ENCODE peak calls at places on chromosomes 3 and 15, in eight cellular contexts. S is esophagus muscularis mucosa, V is sigmoid colon, B is suprapubic skin, Q is stomach, F is transverse colon, W is upper lobe of left lung, Y is spleen. E is an unnamed sample.

GRCh38 chr15:87669846-87670245 is 586.7 kb downstream of the NTRK3 start:
- DNase-seq in S (no peak), V (no peak), B (no peak), Q (no peak), F (no peak), W (no peak), Y (no peak), E (no peak)

GRCh38 chr3:143207338-143207961 is 87.9 kb downstream of the CHST2 start:
- DNase-seq in S (peak), V (no peak), B (no peak), Q (no peak), F (no peak), W (no peak), Y (no peak), E (no peak)

GRCh38 chr3:172313671-172314070 is 134.6 kb downstream of the GHSR start:
- DNase-seq in S (no peak), V (no peak), B (no peak), Q (no peak), F (no peak), W (no peak), Y (no peak), E (no peak)

GRCh38 chr3:148205945-148206845 is 491.5 kb upstream of the AGTR1 start:
- DNase-seq in S (no peak), V (no peak), B (no peak), Q (no peak), F (no peak), W (no peak), Y (no peak), E (no peak)

GRCh38 chr15:78065284-78065872 is 12.1 kb downstream of the TBC1D2B start:
- DNase-seq in S (peak), V (peak), B (peak), Q (peak), F (peak), W (peak), Y (no peak), E (no peak)

GRCh38 chr15:83287541-83288027 is 3.1 kb upstream of the BNC1 start:
- DNase-seq in S (peak), V (no peak), B (no peak), Q (no peak), F (no peak), W (no peak), Y (no peak), E (no peak)

GRCh38 chr3:152175576-152175883 is 93.2 kb upstream of the MBNL1 start:
- DNase-seq in S (no peak), V (no peak), B (no peak), Q (no peak), F (no peak), W (no peak), Y (no peak), E (no peak)

GRCh38 chr15:55221090-55222011 is 24.6 kb upstream of the RSL24D1 start:
- DNase-seq in S (no peak), V (no peak), B (no peak), Q (no peak), F (no peak), W (peak), Y (no peak), E (no peak)

GRCh38 chr3:101842245-101842934 is 6.9 kb upstream of the NFKBIZ start:
- DNase-seq in S (no peak), V (no peak), B (no peak), Q (no peak), F (no peak), W (no peak), Y (no peak), E (no peak)

GRCh38 chr3:171936231-171936841 is 93.2 kb downstream of the TMEM212 start:
- DNase-seq in S (no peak), V (no peak), B (no peak), Q (no peak), F (no peak), W (peak), Y (no peak), E (no peak)

GRCh38 chr3:150150633-150151032 is 179.9 kb upstream of the PFN2 start:
- DNase-seq in S (peak), V (no peak), B (no peak), Q (no peak), F (no peak), W (no peak), Y (no peak), E (no peak)

GRCh38 chr3:41304603-41305002 is 105.3 kb downstream of the CTNNB1 start:
- DNase-seq in S (no peak), V (no peak), B (no peak), Q (no peak), F (no peak), W (no peak), Y (no peak), E (no peak)

GRCh38 chr3:135310317-135310716 is 515.3 kb downstream of the EPHB1 start:
- DNase-seq in S (no peak), V (no peak), B (no peak), Q (no peak), F (no peak), W (no peak), Y (no peak), E (no peak)

GRCh38 chr3:191499307-191500125 is 38.6 kb downstream of the PYDC2 start:
- DNase-seq in S (no peak), V (peak), B (no peak), Q (peak), F (peak), W (no peak), Y (no peak), E (peak)

GRCh38 chr3:56123487-56123886 is 344.8 kb downstream of the ERC2 start:
- DNase-seq in S (no peak), V (no peak), B (no peak), Q (no peak), F (no peak), W (no peak), Y (no peak), E (no peak)

GRCh38 chr3:45092132-45093031 is 53.8 kb downstream of the CDCP1 start:
- DNase-seq in S (no peak), V (no peak), B (no peak), Q (no peak), F (peak), W (no peak), Y (no peak), E (no peak)

GRCh38 chr3:59438492-59438891 is 388.7 kb upstream of the CFAP20DC start:
- DNase-seq in S (no peak), V (no peak), B (no peak), Q (no peak), F (no peak), W (no peak), Y (no peak), E (no peak)

GRCh38 chr3:186931487-186932280 is 1.4 kb downstream of the ST6GAL1 start:
- DNase-seq in S (no peak), V (no peak), B (no peak), Q (peak), F (peak), W (peak), Y (peak), E (no peak)

GRCh38 chr3:154294016-154294415 is 30.3 kb downstream of the DHX36 start:
- DNase-seq in S (no peak), V (no peak), B (no peak), Q (no peak), F (no peak), W (no peak), Y (no peak), E (no peak)

GRCh38 chr15:29747837-29748417 is 74.3 kb downstream of the TJP1 start:
- DNase-seq in S (no peak), V (no peak), B (no peak), Q (no peak), F (no peak), W (no peak), Y (no peak), E (no peak)

GRCh38 chr3:10286596-10287295 is 6.0 kb downstream of the GHRL start:
- DNase-seq in S (no peak), V (no peak), B (peak), Q (no peak), F (no peak), W (no peak), Y (no peak), E (no peak)

GRCh38 chr3:69012111-69012835 is 1.2 kb downstream of the EOGT start:
- DNase-seq in S (no peak), V (peak), B (no peak), Q (no peak), F (peak), W (peak), Y (no peak), E (peak)

GRCh38 chr3:117665311-117665710 is 955.7 kb downstream of the TUSC7 start:
- DNase-seq in S (no peak), V (no peak), B (no peak), Q (peak), F (peak), W (peak), Y (no peak), E (no peak)

GRCh38 chr15:97944724-97945123 is 15.8 kb upstream of the ARRDC4 start:
- DNase-seq in S (no peak), V (no peak), B (no peak), Q (no peak), F (no peak), W (no peak), Y (no peak), E (no peak)

GRCh38 chr3:36792342-36792741 is 28.0 kb upstream of the DCLK3 start:
- DNase-seq in S (peak), V (no peak), B (no peak), Q (no peak), F (no peak), W (no peak), Y (no peak), E (no peak)

GRCh38 chr3:134965849-134966248 is 170.8 kb downstream of the EPHB1 start:
- DNase-seq in S (no peak), V (no peak), B (no peak), Q (no peak), F (no peak), W (no peak), Y (no peak), E (no peak)

GRCh38 chr3:146350852-146351251 is 99.9 kb upstream of the PLSCR4 start:
- DNase-seq in S (no peak), V (no peak), B (no peak), Q (no peak), F (peak), W (no peak), Y (no peak), E (no peak)

GRCh38 chr15:60137711-60138396 is 133.7 kb downstream of the FOXB1 start:
- DNase-seq in S (peak), V (no peak), B (no peak), Q (no peak), F (no peak), W (no peak), Y (no peak), E (no peak)

DNA sequence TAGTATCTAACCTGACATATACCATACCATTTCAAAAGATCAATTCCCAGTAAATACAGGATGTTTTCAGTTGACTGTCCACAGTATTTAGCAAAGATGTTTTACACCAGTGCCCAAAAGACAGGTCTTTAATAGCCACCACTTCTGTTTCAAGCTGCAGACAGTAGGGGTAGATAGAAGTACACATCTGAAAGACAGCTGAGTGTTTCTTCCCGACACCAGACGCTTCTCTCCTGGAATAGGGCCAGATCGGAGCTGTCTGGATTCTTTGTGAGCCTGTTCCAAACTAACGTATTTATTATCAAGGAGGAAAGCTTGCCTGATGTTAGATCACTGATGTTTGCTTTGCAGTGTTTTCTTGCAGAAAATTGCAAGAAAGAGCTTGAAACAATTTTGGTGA is 136.1 kb upstream of the RBMS3 start:
- DNase-seq in S (no peak), V (peak), B (no peak), Q (no peak), F (peak), W (no peak), Y (no peak), E (no peak)
- TF ChIP-seq CTCF in S (no peak), V (no peak), B (no peak), Q (no peak), F (no peak), W (no peak), Y (no peak), E (no peak)

GRCh38 chr3:169558371-169558770 is 105.1 kb downstream of the MECOM start:
- DNase-seq in S (no peak), V (no peak), B (no peak), Q (no peak), F (no peak), W (no peak), Y (no peak), E (no peak)

GRCh38 chr3:169554606-169555005 is 108.9 kb downstream of the MECOM start:
- DNase-seq in S (no peak), V (no peak), B (no peak), Q (no peak), F (no peak), W (no peak), Y (no peak), E (no peak)

GRCh38 chr3:169556909-169557308 is 106.6 kb downstream of the MECOM start:
- DNase-seq in S (no peak), V (no peak), B (no peak), Q (no peak), F (no peak), W (no peak), Y (no peak), E (no peak)

GRCh38 chr3:169552533-169552932 is 111.0 kb downstream of the MECOM start:
- DNase-seq in S (no peak), V (no peak), B (no peak), Q (no peak), F (no peak), W (peak), Y (no peak), E (no peak)

DNA sequence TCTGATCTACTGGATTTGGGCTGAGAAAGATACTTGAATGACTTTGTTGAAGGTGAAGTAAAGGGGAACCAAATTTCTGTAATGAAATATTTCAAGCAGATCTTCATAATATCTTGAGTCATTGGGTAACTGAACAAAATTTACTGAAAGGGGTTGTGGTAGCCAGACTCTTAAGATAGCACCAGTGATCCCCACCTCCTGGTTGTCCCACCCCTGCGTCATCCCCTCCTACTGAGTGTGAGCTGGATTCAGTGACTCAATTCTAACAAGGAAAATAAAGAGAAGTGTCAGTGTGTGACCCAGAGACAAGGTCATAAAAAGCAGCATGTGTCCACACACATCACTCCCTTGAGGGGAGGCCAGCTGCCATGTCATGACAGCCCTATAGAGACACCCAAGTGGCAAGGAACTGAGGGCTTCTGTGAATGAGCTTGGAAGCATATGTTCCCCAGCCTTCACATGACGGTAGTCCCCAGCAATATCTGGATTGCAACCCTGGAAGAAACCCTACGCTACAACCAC is 107.1 kb downstream of the MECOM start:
- DNase-seq in S (no peak), V (no peak), B (no peak), Q (no peak), F (no peak), W (no peak), Y (no peak), E (no peak)
- TF ChIP-seq POLR2A in S (no peak), V (no peak), B (no peak), Q (no peak), F (no peak), W (no peak), Y (no peak), E (no peak)

DNA sequence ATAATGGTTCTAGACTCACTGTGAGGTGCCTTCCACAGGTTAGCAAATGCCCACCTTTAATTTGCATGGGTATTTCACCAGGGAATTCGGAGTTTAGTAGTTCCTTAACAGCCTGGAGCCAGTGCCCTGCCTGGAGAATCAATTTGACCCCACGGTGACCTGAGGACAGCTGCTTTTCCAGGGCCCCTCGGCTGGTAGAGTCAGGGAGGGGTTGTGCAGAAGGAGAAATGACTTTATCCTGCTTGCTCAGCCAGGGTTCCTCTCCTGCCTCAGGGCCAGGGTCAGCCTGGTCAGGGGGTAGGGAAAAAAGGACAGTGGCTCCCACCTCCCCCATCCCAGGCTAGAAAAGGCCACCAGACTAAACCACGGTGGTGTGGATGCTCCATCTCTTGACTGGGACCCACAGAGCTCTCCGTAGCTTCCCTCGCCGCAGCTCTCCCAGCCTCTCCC is 12.0 kb downstream of the DLL4 start:
- DNase-seq in S (no peak), V (no peak), B (no peak), Q (no peak), F (no peak), W (no peak), Y (no peak), E (no peak)
- TF ChIP-seq POLR2AphosphoS5 in S (no peak), V (no peak), B (no peak), Q (no peak), F (no peak), W (no peak), Y (no peak), E (no peak)

GRCh38 chr3:119748996-119749395 is 32.9 kb upstream of the NR1I2 start:
- DNase-seq in S (no peak), V (no peak), B (no peak), Q (no peak), F (no peak), W (no peak), Y (no peak), E (no peak)
- TF ChIP-seq CTCF in S (no peak), V (no peak), B (no peak), Q (no peak), F (no peak), W (no peak), Y (no peak), E (no peak)

GRCh38 chr3:50279255-50280016 is 549 bp downstream of the LSMEM2 start:
- DNase-seq in S (no peak), V (no peak), B (no peak), Q (no peak), F (no peak), W (no peak), Y (no peak), E (no peak)

GRCh38 chr3:50276762-50277101 is 2.2 kb upstream of the LSMEM2 start:
- DNase-seq in S (no peak), V (no peak), B (no peak), Q (no peak), F (no peak), W (no peak), Y (no peak), E (no peak)

GRCh38 chr3:50275996-50276761 is 2.7 kb upstream of the LSMEM2 start:
- DNase-seq in S (no peak), V (no peak), B (no peak), Q (no peak), F (no peak), W (no peak), Y (no peak), E (no peak)

GRCh38 chr3:50278868-50279224 is at the start of gene LSMEM2:
- DNase-seq in S (no peak), V (no peak), B (no peak), Q (no peak), F (no peak), W (no peak), Y (no peak), E (no peak)

DNA sequence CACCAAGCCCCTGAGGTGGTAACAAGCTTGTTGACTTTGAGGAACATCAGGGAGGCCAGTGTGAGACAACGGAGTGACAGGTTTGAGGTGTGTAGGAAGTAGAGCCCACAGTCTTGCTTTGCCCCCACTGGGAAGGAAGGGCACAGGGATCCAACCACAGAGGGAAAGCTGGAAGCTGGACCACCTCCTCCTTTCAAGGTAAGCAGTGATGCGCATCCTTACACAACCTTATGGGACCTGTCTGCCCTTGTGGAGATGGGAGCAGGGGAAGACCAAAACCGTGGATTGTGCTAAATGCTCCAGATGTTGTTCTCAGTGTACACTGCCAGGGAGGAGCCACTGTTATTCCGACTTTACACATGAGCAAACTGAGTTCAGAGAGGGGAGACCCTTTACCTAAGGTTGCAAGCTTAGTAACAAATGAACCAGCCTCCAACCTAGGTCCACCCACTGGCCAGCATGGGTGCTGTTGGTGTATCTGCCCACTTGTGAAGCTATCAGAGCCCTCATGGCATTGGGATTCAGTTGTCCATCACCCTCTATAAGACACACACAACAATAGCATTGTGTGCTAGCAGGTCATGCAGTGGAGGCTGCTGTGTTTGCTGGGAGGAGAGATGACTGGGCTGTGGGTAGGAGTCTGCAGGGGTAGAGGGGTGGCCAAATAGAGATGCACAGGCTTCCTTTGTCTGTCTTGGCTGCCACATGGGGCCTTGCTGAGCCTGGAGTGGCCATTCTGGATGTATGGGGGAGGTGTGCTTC is 600 bp upstream of the LSMEM2 start:
- DNase-seq in S (no peak), V (no peak), B (no peak), Q (no peak), F (no peak), W (no peak), Y (no peak), E (no peak)
- TF ChIP-seq POLR2A in S (no peak), V (no peak), B (no peak), Q (no peak), F (no peak), W (no peak), Y (no peak), E (no peak)

GRCh38 chr15:79261836-79262235 is 20.7 kb upstream of the ANKRD34C start:
- DNase-seq in S (no peak), V (no peak), B (no peak), Q (no peak), F (no peak), W (no peak), Y (no peak), E (no peak)
- TF ChIP-seq POLR2AphosphoS5 in S (no peak), V (no peak), B (no peak), Q (no peak), F (no peak), W (no peak), Y (no peak), E (no peak)

GRCh38 chr3:78338405-78338804 is 1298.5 kb downstream of the ROBO2 start:
- DNase-seq in S (no peak), V (no peak), B (no peak), Q (no peak), F (no peak), W (no peak), Y (no peak), E (no peak)

GRCh38 chr3:78343221-78343620 is 1303.3 kb downstream of the ROBO2 start:
- DNase-seq in S (no peak), V (no peak), B (no peak), Q (no peak), F (no peak), W (no peak), Y (no peak), E (no peak)

DNA sequence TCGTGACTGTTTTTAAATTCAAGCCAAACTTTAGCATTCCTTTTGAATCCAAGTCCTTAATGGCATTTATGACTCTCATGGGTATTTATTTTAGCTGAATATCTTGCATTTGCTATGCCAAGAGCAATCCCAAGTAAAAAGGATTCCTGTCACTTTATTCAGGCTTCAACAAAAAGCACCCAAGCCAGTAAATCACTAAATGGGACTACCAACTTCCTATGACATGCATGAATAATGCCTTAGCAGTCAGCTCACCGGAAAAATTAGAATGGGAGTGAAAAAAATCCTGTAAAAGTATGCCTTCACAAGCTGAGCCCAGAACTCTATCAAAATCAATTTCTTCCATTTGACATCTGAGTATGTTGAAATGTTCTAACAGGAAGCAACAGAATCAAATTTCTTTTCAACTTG is 1297.9 kb downstream of the ROBO2 start:
- DNase-seq in S (no peak), V (no peak), B (no peak), Q (no peak), F (no peak), W (no peak), Y (no peak), E (no peak)
- TF ChIP-seq CTCF in S (no peak), V (no peak), B (no peak), Q (no peak), F (no peak), W (no peak), Y (no peak), E (no peak)